ENCODE peak calls at places on chromosomes 2 and 18, in nine cellular contexts. One of them, this sample, is unnamed.
A peak's percentile ranks its signal among the peaks of the same experiment; 100 is the strongest.

GRCh38 chr2:625415-626135 is 51.6 kb downstream of the TMEM18 start:
- DNase-seq in activated naive CD8-positive, alpha-beta T cell treated with anti-CD3 and anti-CD28 coated beads, Interleukin-2, amount 50 U/mL, for 16 hours: no peak
- DNase-seq in H54: no peak
- DNase-seq in GDM1: no peak
- DNase-seq in NCI-H1105: no peak
- DNase-seq in NCI-H1092: no peak
- DNase-seq in hypothalamus: no peak
- DNase-seq in activated CD4-positive, alpha-beta T cell treated with anti-CD3 and anti-CD28 coated beads, Interleukin-2, amount 50 U/mL, for 4 hours: no peak
- DNase-seq in astrocyte of the spinal cord: no peak
- DNase-seq in this sample: no peak

GRCh38 chr2:195477248-195477995 is 179.6 kb upstream of the SLC39A10 start:
- DNase-seq in GDM1: no peak
- DNase-seq in H54: no peak
- DNase-seq in NCI-H1092: no peak
- DNase-seq in activated CD4-positive, alpha-beta T cell treated with anti-CD3 and anti-CD28 coated beads, Interleukin-2, amount 50 U/mL, for 4 hours: no peak
- DNase-seq in activated naive CD8-positive, alpha-beta T cell treated with anti-CD3 and anti-CD28 coated beads, Interleukin-2, amount 50 U/mL, for 16 hours: no peak
- DNase-seq in NCI-H1105: no peak
- DNase-seq in hypothalamus: no peak
- DNase-seq in astrocyte of the spinal cord: peak; percentile 89
- DNase-seq in this sample: no peak

GRCh38 chr2:162002623-162003200 is 71.3 kb downstream of the DPP4 start:
- DNase-seq in activated naive CD8-positive, alpha-beta T cell treated with anti-CD3 and anti-CD28 coated beads, Interleukin-2, amount 50 U/mL, for 16 hours: no peak
- DNase-seq in NCI-H1092: no peak
- DNase-seq in NCI-H1105: no peak
- DNase-seq in H54: no peak
- DNase-seq in astrocyte of the spinal cord: no peak
- DNase-seq in activated CD4-positive, alpha-beta T cell treated with anti-CD3 and anti-CD28 coated beads, Interleukin-2, amount 50 U/mL, for 4 hours: no peak
- DNase-seq in GDM1: no peak
- DNase-seq in hypothalamus: no peak
- DNase-seq in this sample: no peak

GRCh38 chr2:111113838-111114237 is 6.9 kb upstream of the BCL2L11 start:
- DNase-seq in H54: no peak
- DNase-seq in activated CD4-positive, alpha-beta T cell treated with anti-CD3 and anti-CD28 coated beads, Interleukin-2, amount 50 U/mL, for 4 hours: no peak
- DNase-seq in NCI-H1092: no peak
- DNase-seq in activated naive CD8-positive, alpha-beta T cell treated with anti-CD3 and anti-CD28 coated beads, Interleukin-2, amount 50 U/mL, for 16 hours: no peak
- DNase-seq in GDM1: no peak
- DNase-seq in hypothalamus: no peak
- DNase-seq in NCI-H1105: no peak
- DNase-seq in astrocyte of the spinal cord: no peak
- DNase-seq in this sample: no peak

GRCh38 chr2:9467687-9468086 is 6.7 kb upstream of the IAH1 start:
- DNase-seq in H54: no peak
- DNase-seq in NCI-H1092: no peak
- DNase-seq in astrocyte of the spinal cord: no peak
- DNase-seq in NCI-H1105: no peak
- DNase-seq in GDM1: no peak
- DNase-seq in hypothalamus: no peak
- DNase-seq in activated naive CD8-positive, alpha-beta T cell treated with anti-CD3 and anti-CD28 coated beads, Interleukin-2, amount 50 U/mL, for 16 hours: no peak
- DNase-seq in activated CD4-positive, alpha-beta T cell treated with anti-CD3 and anti-CD28 coated beads, Interleukin-2, amount 50 U/mL, for 4 hours: no peak
- DNase-seq in this sample: no peak

GRCh38 chr18:9743200-9744016 is 35.3 kb downstream of the RAB31 start:
- DNase-seq in NCI-H1092: no peak
- DNase-seq in H54: peak; percentile 80
- DNase-seq in hypothalamus: no peak
- DNase-seq in activated CD4-positive, alpha-beta T cell treated with anti-CD3 and anti-CD28 coated beads, Interleukin-2, amount 50 U/mL, for 4 hours: no peak
- DNase-seq in GDM1: no peak
- DNase-seq in NCI-H1105: no peak
- DNase-seq in activated naive CD8-positive, alpha-beta T cell treated with anti-CD3 and anti-CD28 coated beads, Interleukin-2, amount 50 U/mL, for 16 hours: no peak
- DNase-seq in astrocyte of the spinal cord: peak; percentile 97
- DNase-seq in this sample: no peak

GRCh38 chr2:85503611-85504433 is 35.1 kb upstream of the MAT2A start:
- DNase-seq in activated naive CD8-positive, alpha-beta T cell treated with anti-CD3 and anti-CD28 coated beads, Interleukin-2, amount 50 U/mL, for 16 hours: no peak
- DNase-seq in astrocyte of the spinal cord: peak; percentile 45
- DNase-seq in GDM1: no peak
- DNase-seq in hypothalamus: no peak
- DNase-seq in NCI-H1092: no peak
- DNase-seq in NCI-H1105: no peak
- DNase-seq in activated CD4-positive, alpha-beta T cell treated with anti-CD3 and anti-CD28 coated beads, Interleukin-2, amount 50 U/mL, for 4 hours: no peak
- DNase-seq in H54: no peak
- DNase-seq in this sample: no peak

GRCh38 chr2:152174574-152174973 is 989 bp downstream of the STAM2 start:
- DNase-seq in astrocyte of the spinal cord: no peak
- DNase-seq in NCI-H1092: no peak
- DNase-seq in H54: no peak
- DNase-seq in NCI-H1105: no peak
- DNase-seq in activated CD4-positive, alpha-beta T cell treated with anti-CD3 and anti-CD28 coated beads, Interleukin-2, amount 50 U/mL, for 4 hours: no peak
- DNase-seq in hypothalamus: no peak
- DNase-seq in GDM1: no peak
- DNase-seq in activated naive CD8-positive, alpha-beta T cell treated with anti-CD3 and anti-CD28 coated beads, Interleukin-2, amount 50 U/mL, for 16 hours: no peak
- DNase-seq in this sample: no peak

GRCh38 chr2:142973160-142973821 is 95.8 kb downstream of the KYNU start:
- DNase-seq in activated naive CD8-positive, alpha-beta T cell treated with anti-CD3 and anti-CD28 coated beads, Interleukin-2, amount 50 U/mL, for 16 hours: no peak
- DNase-seq in NCI-H1092: no peak
- DNase-seq in astrocyte of the spinal cord: no peak
- DNase-seq in activated CD4-positive, alpha-beta T cell treated with anti-CD3 and anti-CD28 coated beads, Interleukin-2, amount 50 U/mL, for 4 hours: no peak
- DNase-seq in NCI-H1105: no peak
- DNase-seq in H54: no peak
- DNase-seq in hypothalamus: no peak
- DNase-seq in GDM1: no peak
- DNase-seq in this sample: no peak

GRCh38 chr2:37085731-37086147 is 1.4 kb downstream of the GPATCH11 start:
- DNase-seq in GDM1: no peak
- DNase-seq in hypothalamus: no peak
- DNase-seq in activated CD4-positive, alpha-beta T cell treated with anti-CD3 and anti-CD28 coated beads, Interleukin-2, amount 50 U/mL, for 4 hours: no peak
- DNase-seq in NCI-H1105: no peak
- DNase-seq in activated naive CD8-positive, alpha-beta T cell treated with anti-CD3 and anti-CD28 coated beads, Interleukin-2, amount 50 U/mL, for 16 hours: no peak
- DNase-seq in NCI-H1092: no peak
- DNase-seq in astrocyte of the spinal cord: peak; percentile 66
- DNase-seq in H54: peak; percentile 11
- DNase-seq in this sample: no peak

GRCh38 chr2:41909584-41909983 is 138.2 kb upstream of the PKDCC start:
- DNase-seq in NCI-H1105: no peak
- DNase-seq in activated CD4-positive, alpha-beta T cell treated with anti-CD3 and anti-CD28 coated beads, Interleukin-2, amount 50 U/mL, for 4 hours: no peak
- DNase-seq in GDM1: no peak
- DNase-seq in activated naive CD8-positive, alpha-beta T cell treated with anti-CD3 and anti-CD28 coated beads, Interleukin-2, amount 50 U/mL, for 16 hours: no peak
- DNase-seq in hypothalamus: no peak
- DNase-seq in astrocyte of the spinal cord: peak; percentile 34
- DNase-seq in H54: no peak
- DNase-seq in NCI-H1092: no peak
- DNase-seq in this sample: no peak

GRCh38 chr18:57210711-57211411 is 64.0 kb downstream of the BOD1L2 start:
- DNase-seq in NCI-H1105: no peak
- DNase-seq in GDM1: no peak
- DNase-seq in activated CD4-positive, alpha-beta T cell treated with anti-CD3 and anti-CD28 coated beads, Interleukin-2, amount 50 U/mL, for 4 hours: no peak
- DNase-seq in hypothalamus: no peak
- DNase-seq in astrocyte of the spinal cord: no peak
- DNase-seq in activated naive CD8-positive, alpha-beta T cell treated with anti-CD3 and anti-CD28 coated beads, Interleukin-2, amount 50 U/mL, for 16 hours: no peak
- DNase-seq in NCI-H1092: no peak
- DNase-seq in H54: no peak
- DNase-seq in this sample: no peak

GRCh38 chr18:9856097-9856496 is 29.7 kb upstream of the TXNDC2 start:
- DNase-seq in NCI-H1105: no peak
- DNase-seq in NCI-H1092: no peak
- DNase-seq in astrocyte of the spinal cord: no peak
- DNase-seq in hypothalamus: no peak
- DNase-seq in activated naive CD8-positive, alpha-beta T cell treated with anti-CD3 and anti-CD28 coated beads, Interleukin-2, amount 50 U/mL, for 16 hours: no peak
- DNase-seq in H54: no peak
- DNase-seq in GDM1: peak; percentile 6
- DNase-seq in activated CD4-positive, alpha-beta T cell treated with anti-CD3 and anti-CD28 coated beads, Interleukin-2, amount 50 U/mL, for 4 hours: no peak
- DNase-seq in this sample: no peak

GRCh38 chr2:43950383-43951008 is 45.3 kb downstream of the LRPPRC start:
- DNase-seq in GDM1: no peak
- DNase-seq in activated CD4-positive, alpha-beta T cell treated with anti-CD3 and anti-CD28 coated beads, Interleukin-2, amount 50 U/mL, for 4 hours: no peak
- DNase-seq in activated naive CD8-positive, alpha-beta T cell treated with anti-CD3 and anti-CD28 coated beads, Interleukin-2, amount 50 U/mL, for 16 hours: no peak
- DNase-seq in NCI-H1092: no peak
- DNase-seq in astrocyte of the spinal cord: peak; percentile 51
- DNase-seq in hypothalamus: no peak
- DNase-seq in H54: no peak
- DNase-seq in NCI-H1105: peak; percentile 36
- DNase-seq in this sample: no peak

GRCh38 chr2:240925576-240926515 is 19.7 kb downstream of the CROCC2 start:
- DNase-seq in astrocyte of the spinal cord: no peak
- DNase-seq in NCI-H1092: no peak
- DNase-seq in GDM1: no peak
- DNase-seq in NCI-H1105: no peak
- DNase-seq in H54: no peak
- DNase-seq in activated naive CD8-positive, alpha-beta T cell treated with anti-CD3 and anti-CD28 coated beads, Interleukin-2, amount 50 U/mL, for 16 hours: no peak
- DNase-seq in activated CD4-positive, alpha-beta T cell treated with anti-CD3 and anti-CD28 coated beads, Interleukin-2, amount 50 U/mL, for 4 hours: no peak
- DNase-seq in hypothalamus: no peak
- DNase-seq in this sample: no peak

GRCh38 chr2:233929352-233929843 is 12.2 kb downstream of the TRPM8 start:
- DNase-seq in activated naive CD8-positive, alpha-beta T cell treated with anti-CD3 and anti-CD28 coated beads, Interleukin-2, amount 50 U/mL, for 16 hours: no peak
- DNase-seq in H54: peak; percentile 48
- DNase-seq in GDM1: no peak
- DNase-seq in NCI-H1105: no peak
- DNase-seq in activated CD4-positive, alpha-beta T cell treated with anti-CD3 and anti-CD28 coated beads, Interleukin-2, amount 50 U/mL, for 4 hours: no peak
- DNase-seq in hypothalamus: no peak
- DNase-seq in astrocyte of the spinal cord: no peak
- DNase-seq in NCI-H1092: no peak
- DNase-seq in this sample: no peak

GRCh38 chr2:19312949-19313348 is 45.5 kb downstream of the OSR1 start:
- DNase-seq in hypothalamus: no peak
- DNase-seq in NCI-H1105: no peak
- DNase-seq in NCI-H1092: no peak
- DNase-seq in H54: peak; percentile 20
- DNase-seq in activated CD4-positive, alpha-beta T cell treated with anti-CD3 and anti-CD28 coated beads, Interleukin-2, amount 50 U/mL, for 4 hours: no peak
- DNase-seq in astrocyte of the spinal cord: peak; percentile 43
- DNase-seq in GDM1: no peak
- DNase-seq in activated naive CD8-positive, alpha-beta T cell treated with anti-CD3 and anti-CD28 coated beads, Interleukin-2, amount 50 U/mL, for 16 hours: no peak
- DNase-seq in this sample: no peak

GRCh38 chr18:31683106-31683505 is 1.3 kb downstream of the B4GALT6 start:
- DNase-seq in activated CD4-positive, alpha-beta T cell treated with anti-CD3 and anti-CD28 coated beads, Interleukin-2, amount 50 U/mL, for 4 hours: no peak
- DNase-seq in activated naive CD8-positive, alpha-beta T cell treated with anti-CD3 and anti-CD28 coated beads, Interleukin-2, amount 50 U/mL, for 16 hours: no peak
- DNase-seq in NCI-H1092: no peak
- DNase-seq in astrocyte of the spinal cord: no peak
- DNase-seq in H54: no peak
- DNase-seq in hypothalamus: no peak
- DNase-seq in GDM1: no peak
- DNase-seq in NCI-H1105: no peak
- DNase-seq in this sample: no peak

GRCh38 chr18:53689886-53690285 is 534.6 kb downstream of the MBD2 start:
- DNase-seq in NCI-H1105: no peak
- DNase-seq in activated naive CD8-positive, alpha-beta T cell treated with anti-CD3 and anti-CD28 coated beads, Interleukin-2, amount 50 U/mL, for 16 hours: no peak
- DNase-seq in activated CD4-positive, alpha-beta T cell treated with anti-CD3 and anti-CD28 coated beads, Interleukin-2, amount 50 U/mL, for 4 hours: no peak
- DNase-seq in GDM1: no peak
- DNase-seq in H54: no peak
- DNase-seq in astrocyte of the spinal cord: no peak
- DNase-seq in NCI-H1092: no peak
- DNase-seq in hypothalamus: no peak
- DNase-seq in this sample: no peak

GRCh38 chr18:35507192-35507591 is 9.4 kb upstream of the INO80C start:
- DNase-seq in H54: no peak
- DNase-seq in activated CD4-positive, alpha-beta T cell treated with anti-CD3 and anti-CD28 coated beads, Interleukin-2, amount 50 U/mL, for 4 hours: no peak
- DNase-seq in astrocyte of the spinal cord: no peak
- DNase-seq in hypothalamus: no peak
- DNase-seq in NCI-H1092: no peak
- DNase-seq in activated naive CD8-positive, alpha-beta T cell treated with anti-CD3 and anti-CD28 coated beads, Interleukin-2, amount 50 U/mL, for 16 hours: no peak
- DNase-seq in NCI-H1105: no peak
- DNase-seq in GDM1: no peak
- DNase-seq in this sample: no peak

GRCh38 chr18:23189099-23189498 is 53.8 kb downstream of the CABLES1 start:
- DNase-seq in astrocyte of the spinal cord: no peak
- DNase-seq in hypothalamus: no peak
- DNase-seq in NCI-H1105: no peak
- DNase-seq in activated CD4-positive, alpha-beta T cell treated with anti-CD3 and anti-CD28 coated beads, Interleukin-2, amount 50 U/mL, for 4 hours: no peak
- DNase-seq in NCI-H1092: no peak
- DNase-seq in GDM1: no peak
- DNase-seq in H54: no peak
- DNase-seq in activated naive CD8-positive, alpha-beta T cell treated with anti-CD3 and anti-CD28 coated beads, Interleukin-2, amount 50 U/mL, for 16 hours: no peak
- DNase-seq in this sample: no peak

GRCh38 chr2:148928395-148928794 is 53.4 kb downstream of the KIF5C start:
- DNase-seq in H54: no peak
- DNase-seq in activated naive CD8-positive, alpha-beta T cell treated with anti-CD3 and anti-CD28 coated beads, Interleukin-2, amount 50 U/mL, for 16 hours: no peak
- DNase-seq in activated CD4-positive, alpha-beta T cell treated with anti-CD3 and anti-CD28 coated beads, Interleukin-2, amount 50 U/mL, for 4 hours: no peak
- DNase-seq in NCI-H1105: no peak
- DNase-seq in NCI-H1092: peak; percentile 42
- DNase-seq in astrocyte of the spinal cord: no peak
- DNase-seq in GDM1: no peak
- DNase-seq in hypothalamus: no peak
- DNase-seq in this sample: no peak

GRCh38 chr18:55856191-55856590 is 268.2 kb upstream of the TCF4 start:
- DNase-seq in GDM1: no peak
- DNase-seq in activated CD4-positive, alpha-beta T cell treated with anti-CD3 and anti-CD28 coated beads, Interleukin-2, amount 50 U/mL, for 4 hours: no peak
- DNase-seq in astrocyte of the spinal cord: peak; percentile 82
- DNase-seq in NCI-H1092: no peak
- DNase-seq in activated naive CD8-positive, alpha-beta T cell treated with anti-CD3 and anti-CD28 coated beads, Interleukin-2, amount 50 U/mL, for 16 hours: no peak
- DNase-seq in NCI-H1105: no peak
- DNase-seq in H54: no peak
- DNase-seq in hypothalamus: no peak
- DNase-seq in this sample: no peak

GRCh38 chr2:21162615-21162878 is 38.8 kb downstream of the TDRD15 start:
- DNase-seq in astrocyte of the spinal cord: no peak
- DNase-seq in NCI-H1105: no peak
- DNase-seq in hypothalamus: no peak
- DNase-seq in NCI-H1092: no peak
- DNase-seq in activated CD4-positive, alpha-beta T cell treated with anti-CD3 and anti-CD28 coated beads, Interleukin-2, amount 50 U/mL, for 4 hours: no peak
- DNase-seq in H54: no peak
- DNase-seq in GDM1: no peak
- DNase-seq in activated naive CD8-positive, alpha-beta T cell treated with anti-CD3 and anti-CD28 coated beads, Interleukin-2, amount 50 U/mL, for 16 hours: no peak
- DNase-seq in this sample: no peak

GRCh38 chr2:104944495-104944894 is 90.6 kb downstream of the POU3F3 start:
- DNase-seq in GDM1: no peak
- DNase-seq in astrocyte of the spinal cord: peak; percentile 46
- DNase-seq in activated CD4-positive, alpha-beta T cell treated with anti-CD3 and anti-CD28 coated beads, Interleukin-2, amount 50 U/mL, for 4 hours: no peak
- DNase-seq in hypothalamus: no peak
- DNase-seq in activated naive CD8-positive, alpha-beta T cell treated with anti-CD3 and anti-CD28 coated beads, Interleukin-2, amount 50 U/mL, for 16 hours: no peak
- DNase-seq in H54: no peak
- DNase-seq in NCI-H1092: no peak
- DNase-seq in NCI-H1105: no peak
- DNase-seq in this sample: no peak

GRCh38 chr2:218257390-218257981 is 3.3 kb upstream of the GPBAR1 start:
- DNase-seq in activated naive CD8-positive, alpha-beta T cell treated with anti-CD3 and anti-CD28 coated beads, Interleukin-2, amount 50 U/mL, for 16 hours: peak; percentile 32
- DNase-seq in astrocyte of the spinal cord: no peak
- DNase-seq in NCI-H1092: no peak
- DNase-seq in GDM1: peak; percentile 60
- DNase-seq in H54: no peak
- DNase-seq in NCI-H1105: no peak
- DNase-seq in activated CD4-positive, alpha-beta T cell treated with anti-CD3 and anti-CD28 coated beads, Interleukin-2, amount 50 U/mL, for 4 hours: peak; percentile 57
- DNase-seq in hypothalamus: no peak
- DNase-seq in this sample: peak; percentile 36

GRCh38 chr18:12726774-12727550 is 24.1 kb downstream of the PSMG2 start:
- DNase-seq in NCI-H1105: peak; percentile 53
- DNase-seq in activated naive CD8-positive, alpha-beta T cell treated with anti-CD3 and anti-CD28 coated beads, Interleukin-2, amount 50 U/mL, for 16 hours: peak; percentile 27
- DNase-seq in hypothalamus: peak; percentile 41
- DNase-seq in activated CD4-positive, alpha-beta T cell treated with anti-CD3 and anti-CD28 coated beads, Interleukin-2, amount 50 U/mL, for 4 hours: peak; percentile 45
- DNase-seq in H54: peak; percentile 37
- DNase-seq in NCI-H1092: peak; percentile 2
- DNase-seq in astrocyte of the spinal cord: peak; percentile 74
- DNase-seq in GDM1: peak; percentile 34
- DNase-seq in this sample: peak; percentile 18

GRCh38 chr2:188919824-188920223 is 54.3 kb upstream of the COL3A1 start:
- DNase-seq in NCI-H1105: no peak
- DNase-seq in activated naive CD8-positive, alpha-beta T cell treated with anti-CD3 and anti-CD28 coated beads, Interleukin-2, amount 50 U/mL, for 16 hours: no peak
- DNase-seq in NCI-H1092: no peak
- DNase-seq in GDM1: no peak
- DNase-seq in activated CD4-positive, alpha-beta T cell treated with anti-CD3 and anti-CD28 coated beads, Interleukin-2, amount 50 U/mL, for 4 hours: no peak
- DNase-seq in astrocyte of the spinal cord: no peak
- DNase-seq in hypothalamus: no peak
- DNase-seq in H54: no peak
- DNase-seq in this sample: no peak

GRCh38 chr2:121363632-121364420 is 78.8 kb upstream of the TFCP2L1 start:
- DNase-seq in NCI-H1105: no peak
- DNase-seq in astrocyte of the spinal cord: peak; percentile 72
- DNase-seq in activated CD4-positive, alpha-beta T cell treated with anti-CD3 and anti-CD28 coated beads, Interleukin-2, amount 50 U/mL, for 4 hours: no peak
- DNase-seq in hypothalamus: no peak
- DNase-seq in H54: peak; percentile 38
- DNase-seq in activated naive CD8-positive, alpha-beta T cell treated with anti-CD3 and anti-CD28 coated beads, Interleukin-2, amount 50 U/mL, for 16 hours: no peak
- DNase-seq in GDM1: no peak
- DNase-seq in NCI-H1092: no peak
- DNase-seq in this sample: no peak

GRCh38 chr2:85734015-85734414 is 19.8 kb upstream of the ATOH8 start:
- DNase-seq in GDM1: no peak
- DNase-seq in astrocyte of the spinal cord: no peak
- DNase-seq in NCI-H1105: no peak
- DNase-seq in hypothalamus: no peak
- DNase-seq in activated naive CD8-positive, alpha-beta T cell treated with anti-CD3 and anti-CD28 coated beads, Interleukin-2, amount 50 U/mL, for 16 hours: no peak
- DNase-seq in activated CD4-positive, alpha-beta T cell treated with anti-CD3 and anti-CD28 coated beads, Interleukin-2, amount 50 U/mL, for 4 hours: no peak
- DNase-seq in NCI-H1092: no peak
- DNase-seq in H54: no peak
- DNase-seq in this sample: no peak

GRCh38 chr2:11163439-11164317 is 8.4 kb downstream of the SLC66A3 start:
- DNase-seq in NCI-H1105: no peak
- DNase-seq in activated CD4-positive, alpha-beta T cell treated with anti-CD3 and anti-CD28 coated beads, Interleukin-2, amount 50 U/mL, for 4 hours: no peak
- DNase-seq in NCI-H1092: no peak
- DNase-seq in GDM1: no peak
- DNase-seq in astrocyte of the spinal cord: peak; percentile 16
- DNase-seq in H54: no peak
- DNase-seq in activated naive CD8-positive, alpha-beta T cell treated with anti-CD3 and anti-CD28 coated beads, Interleukin-2, amount 50 U/mL, for 16 hours: no peak
- DNase-seq in hypothalamus: no peak
- DNase-seq in this sample: no peak